ENCODE peak calls at places on chromosomes 5 and 9, in ten cellular contexts. M is heart left ventricle, C is PC-3, B is GM12878, E is hepatocyte, Q is aorta, F is HCT116, W is lung, X is dorsolateral prefrontal cortex, K is tibial artery. A is an unnamed sample.
A peak's percentile ranks its signal among the peaks of the same experiment; 100 is the strongest.

GRCh38 chr5:151213803-151214613 is 9.9 kb downstream of the CCDC69 start:
- DNase-seq in M (peak; percentile 87), C (no peak), B (peak; percentile 93), E (peak; percentile 64), Q (peak; percentile 86), F (no peak), W (peak; percentile 89), X (no peak), K (peak; percentile 89), A (peak; percentile 84)

GRCh38 chr5:150438873-150439546 is 10.5 kb downstream of the RPS14 start:
- DNase-seq in M (no peak), C (peak; percentile 41), B (no peak), E (peak; percentile 42), Q (no peak), F (no peak), W (no peak), X (no peak), K (no peak), A (no peak)

GRCh38 chr9:33186457-33187168 is 19.5 kb upstream of the B4GALT1 start:
- DNase-seq in M (peak; percentile 54), C (no peak), B (no peak), E (peak; percentile 74), Q (no peak), F (no peak), W (no peak), X (no peak), K (no peak), A (no peak)

GRCh38 chr9:89701221-89701798 is 96.5 kb downstream of the GADD45G start:
- DNase-seq in M (no peak), C (no peak), B (peak; percentile 73), E (no peak), Q (no peak), F (no peak), W (no peak), X (no peak), K (no peak), A (no peak)

GRCh38 chr9:120261419-120261818 is 318.5 kb downstream of the CDK5RAP2 start:
- DNase-seq in M (no peak), C (no peak), B (no peak), E (no peak), Q (no peak), F (no peak), W (no peak), X (no peak), K (no peak), A (no peak)

GRCh38 chr5:150670275-150670960 is 9.4 kb downstream of the MYOZ3 start:
- DNase-seq in M (no peak), C (no peak), B (no peak), E (no peak), Q (no peak), F (no peak), W (no peak), X (no peak), K (no peak), A (no peak)

GRCh38 chr9:137286980-137287383 is 9.5 kb downstream of the TOR4A start:
- DNase-seq in M (peak; percentile 47), C (peak; percentile 72), B (no peak), E (peak; percentile 82), Q (peak; percentile 76), F (peak; percentile 72), W (no peak), X (no peak), K (no peak), A (no peak)

GRCh38 chr9:132181796-132182521 is 20.1 kb downstream of the NTNG2 start:
- DNase-seq in M (peak; percentile 43), C (no peak), B (no peak), E (no peak), Q (no peak), F (no peak), W (no peak), X (peak; percentile 77), K (no peak), A (no peak)

GRCh38 chr5:120297621-120298020 is 166.5 kb upstream of the PRR16 start:
- DNase-seq in M (no peak), C (no peak), B (no peak), E (no peak), Q (no peak), F (no peak), W (no peak), X (no peak), K (no peak), A (no peak)

GRCh38 chr9:69180670-69181069 is 6.6 kb downstream of the TJP2 start:
- DNase-seq in M (peak; percentile 30), C (peak; percentile 93), B (no peak), E (peak; percentile 76), Q (peak; percentile 79), F (peak; percentile 83), W (peak; percentile 58), X (no peak), K (peak; percentile 74), A (peak; percentile 77)

GRCh38 chr5:29185558-29185957 is 2007.9 kb upstream of the CDH6 start:
- DNase-seq in M (no peak), C (no peak), B (no peak), E (no peak), Q (no peak), F (no peak), W (no peak), X (no peak), K (no peak), A (no peak)

GRCh38 chr5:82396871-82397514 is 118.8 kb upstream of the RPS23 start:
- DNase-seq in M (peak; percentile 79), C (peak; percentile 92), B (no peak), E (peak; percentile 88), Q (peak; percentile 92), F (peak; percentile 54), W (peak; percentile 69), X (no peak), K (peak; percentile 95), A (peak; percentile 95)

GRCh38 chr9:89461302-89461701 is 36.6 kb downstream of the SEMA4D start:
- DNase-seq in M (no peak), C (peak; percentile 40), B (no peak), E (no peak), Q (peak; percentile 64), F (no peak), W (no peak), X (peak; percentile 35), K (no peak), A (no peak)

GRCh38 chr5:108382784-108383358 is 973 bp upstream of the FBXL17 start:
- DNase-seq in M (no peak), C (no peak), B (no peak), E (peak; percentile 23), Q (no peak), F (no peak), W (no peak), X (no peak), K (no peak), A (no peak)

GRCh38 chr5:109739741-109740140 is 50.0 kb downstream of the MAN2A1 start:
- DNase-seq in M (no peak), C (peak; percentile 39), B (no peak), E (no peak), Q (no peak), F (no peak), W (no peak), X (no peak), K (no peak), A (no peak)

DNA sequence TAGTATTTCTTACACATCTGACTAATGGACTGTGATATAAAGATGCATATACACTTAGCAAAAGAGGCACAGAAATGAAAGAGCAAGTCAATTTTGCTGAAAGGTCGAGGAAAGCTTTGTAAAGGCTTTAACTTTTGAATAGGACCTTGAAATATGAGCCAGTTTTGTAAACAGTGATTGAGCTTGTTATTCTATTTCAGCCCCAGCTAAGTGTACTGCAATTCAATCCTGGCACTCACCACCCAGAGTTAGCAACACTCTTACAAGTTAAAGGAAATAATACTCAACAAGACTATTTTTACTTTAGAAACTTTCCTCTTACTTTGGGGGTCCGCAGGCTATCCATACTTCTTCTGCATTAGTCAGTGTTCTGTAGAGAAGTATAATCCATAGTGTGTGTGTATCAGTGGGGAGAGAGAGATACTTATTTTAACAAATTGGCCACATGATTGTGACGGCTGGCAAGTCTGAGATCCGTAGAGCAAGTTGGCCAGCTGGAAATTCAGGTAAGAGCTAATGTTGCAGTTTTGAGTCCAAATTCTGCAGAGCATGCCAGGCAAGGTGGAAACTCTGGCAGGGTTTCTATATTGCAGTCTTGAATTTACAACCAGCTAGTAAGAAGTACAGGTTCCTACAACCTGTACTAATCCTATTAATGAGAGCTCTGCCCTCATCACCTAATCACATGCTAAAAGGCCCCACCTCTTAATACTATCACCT is 33.5 kb downstream of the IL7R start:
- DNase-seq in M (no peak), C (peak; percentile 40), B (no peak), E (no peak), Q (no peak), F (no peak), W (no peak), X (no peak), K (no peak), A (no peak)
- H3K4me3 ChIP-seq in M (no peak overlapping the region), C (no peak overlapping the region), B (no peak overlapping the region), E (no peak overlapping the region), Q (no peak overlapping the region), F (no peak overlapping the region), W (no peak overlapping the region), X (no peak overlapping the region), K (no peak overlapping the region), A (no peak overlapping the region)

DNA sequence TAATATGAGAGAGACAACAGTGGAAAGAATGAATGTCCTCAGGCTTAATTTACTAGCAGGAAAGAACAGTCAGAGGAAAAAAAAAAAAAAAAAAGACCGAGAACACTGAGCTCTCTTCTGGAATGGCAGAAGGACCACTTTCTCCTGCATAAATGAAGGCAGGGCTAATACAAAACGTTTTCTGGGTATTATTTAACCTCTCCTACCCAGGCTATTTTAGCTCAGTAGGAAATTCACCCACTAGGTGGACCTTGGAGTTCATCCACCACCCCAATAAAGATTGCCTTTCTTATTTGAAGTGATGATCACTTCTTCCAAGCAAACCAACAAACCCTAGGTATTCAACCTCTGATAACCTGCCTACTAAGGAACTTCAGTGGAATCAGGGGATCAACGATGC is 3.7 kb downstream of the GLIS3 start:
- DNase-seq in M (no peak), C (no peak), B (no peak), E (no peak), Q (no peak), F (no peak), W (no peak), X (no peak), K (no peak), A (no peak)
- H3K27ac ChIP-seq in M (no peak overlapping the region), C (peak overlapping the region; percentile 91), B (no peak overlapping the region), E (peak overlapping the region; percentile 96), Q (no peak overlapping the region), F (no peak overlapping the region), W (peak overlapping the region; percentile 23), X (peak overlapping the region; percentile 47), K (peak overlapping the region; percentile 96), A (peak overlapping the region; percentile 31)

DNA sequence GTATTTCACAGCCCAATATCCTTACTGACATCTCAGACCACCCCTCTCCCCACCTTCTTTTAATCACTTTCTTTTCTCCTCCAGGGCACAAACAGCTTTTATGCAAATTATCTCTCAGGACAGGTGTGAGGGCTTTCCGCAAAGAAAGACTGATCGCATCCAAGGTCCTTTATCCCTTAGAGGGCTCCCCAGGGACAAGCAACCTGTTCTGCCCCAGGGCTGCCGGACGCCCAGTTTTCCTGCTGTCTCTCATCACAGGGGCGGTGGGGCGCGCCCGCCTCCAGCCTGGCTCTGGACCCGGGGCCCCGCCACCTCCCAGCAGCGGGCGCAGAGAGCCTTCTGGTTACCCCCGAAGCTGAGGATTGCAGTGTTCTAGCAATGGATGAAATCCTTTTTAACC is 266.1 kb downstream of the CWC27 start:
- DNase-seq in M (no peak), C (no peak), B (no peak), E (no peak), Q (no peak), F (no peak), W (no peak), X (no peak), K (no peak), A (no peak)
- H3K4me3 ChIP-seq in M (peak overlapping the region; percentile 68), C (peak overlapping the region; percentile 69), B (peak overlapping the region; percentile 70), E (no peak overlapping the region), Q (no peak overlapping the region), F (no peak overlapping the region), W (no peak overlapping the region), X (peak overlapping the region; percentile 76), K (peak overlapping the region; percentile 66), A (peak overlapping the region; percentile 79)

GRCh38 chr9:82882744-82883143 is 180.2 kb downstream of the RASEF start:
- DNase-seq in M (no peak), C (peak; percentile 43), B (no peak), E (no peak), Q (no peak), F (no peak), W (no peak), X (no peak), K (no peak), A (no peak)
- H3K27ac ChIP-seq in M (no peak overlapping the region), C (no peak overlapping the region), B (no peak overlapping the region), E (no peak overlapping the region), Q (no peak overlapping the region), F (no peak overlapping the region), W (no peak overlapping the region), X (no peak overlapping the region), K (no peak overlapping the region), A (no peak overlapping the region)